ENCODE peak calls at places on chromosome 19, in six cellular contexts. One of them, this sample, is unnamed.

GRCh38 chr19:1523412-1524205 is at the start of gene PLK5:
- DNase-seq in stomach: no peak
- DNase-seq in cardiac muscle cell: peak
- DNase-seq in body of pancreas: no peak
- DNase-seq in MM.1S: no peak
- DNase-seq in uterus: no peak
- DNase-seq in this sample: no peak

GRCh38 chr19:1590641-1591397 is 1.8 kb downstream of the MBD3 start:
- DNase-seq in stomach: no peak
- DNase-seq in cardiac muscle cell: peak
- DNase-seq in body of pancreas: no peak
- DNase-seq in MM.1S: peak
- DNase-seq in uterus: no peak
- DNase-seq in this sample: no peak

GRCh38 chr19:49951806-49952474 is 9.0 kb downstream of the SIGLEC11 start:
- DNase-seq in stomach: no peak
- DNase-seq in cardiac muscle cell: no peak
- DNase-seq in body of pancreas: no peak
- DNase-seq in MM.1S: no peak
- DNase-seq in uterus: no peak
- DNase-seq in this sample: no peak

GRCh38 chr19:31418692-31419430 is 69.6 kb upstream of the TSHZ3 start:
- DNase-seq in stomach: no peak
- DNase-seq in cardiac muscle cell: no peak
- DNase-seq in body of pancreas: no peak
- DNase-seq in MM.1S: no peak
- DNase-seq in uterus: no peak
- DNase-seq in this sample: no peak

GRCh38 chr19:8577247-8577646 is at the start of gene MYO1F:
- DNase-seq in stomach: peak
- DNase-seq in cardiac muscle cell: no peak
- DNase-seq in body of pancreas: no peak
- DNase-seq in MM.1S: no peak
- DNase-seq in uterus: no peak
- DNase-seq in this sample: no peak

GRCh38 chr19:35088514-35088913 is 27.1 kb upstream of the FXYD3 start:
- DNase-seq in stomach: no peak
- DNase-seq in cardiac muscle cell: no peak
- DNase-seq in body of pancreas: no peak
- DNase-seq in MM.1S: no peak
- DNase-seq in uterus: no peak
- DNase-seq in this sample: no peak

GRCh38 chr19:1217366-1217765 is 11.8 kb downstream of the STK11 start:
- DNase-seq in stomach: no peak
- DNase-seq in cardiac muscle cell: no peak
- DNase-seq in body of pancreas: no peak
- DNase-seq in MM.1S: no peak
- DNase-seq in uterus: no peak
- DNase-seq in this sample: no peak

GRCh38 chr19:34347561-34348165 is 17.3 kb upstream of the GPI start:
- DNase-seq in stomach: no peak
- DNase-seq in cardiac muscle cell: no peak
- DNase-seq in body of pancreas: no peak
- DNase-seq in MM.1S: no peak
- DNase-seq in uterus: no peak
- DNase-seq in this sample: no peak

GRCh38 chr19:4584670-4585460 is 25.4 kb upstream of the SEMA6B start:
- DNase-seq in stomach: no peak
- DNase-seq in cardiac muscle cell: no peak
- DNase-seq in body of pancreas: no peak
- DNase-seq in MM.1S: no peak
- DNase-seq in uterus: no peak
- DNase-seq in this sample: no peak

GRCh38 chr19:34766386-34766785 is 6.6 kb downstream of the ZNF599 start:
- DNase-seq in stomach: no peak
- DNase-seq in cardiac muscle cell: no peak
- DNase-seq in body of pancreas: no peak
- DNase-seq in MM.1S: no peak
- DNase-seq in uterus: no peak
- DNase-seq in this sample: no peak

GRCh38 chr19:2049741-2050348 is 1.2 kb downstream of the MKNK2 start:
- DNase-seq in stomach: peak
- DNase-seq in cardiac muscle cell: peak
- DNase-seq in body of pancreas: peak
- DNase-seq in MM.1S: peak
- DNase-seq in uterus: peak
- DNase-seq in this sample: peak

GRCh38 chr19:31648347-31648746 is 299.1 kb upstream of the TSHZ3 start:
- DNase-seq in stomach: no peak
- DNase-seq in cardiac muscle cell: peak
- DNase-seq in body of pancreas: no peak
- DNase-seq in MM.1S: peak
- DNase-seq in uterus: no peak
- DNase-seq in this sample: no peak

GRCh38 chr19:22708983-22709382 is 74.9 kb downstream of the ZNF492 start:
- DNase-seq in stomach: no peak
- DNase-seq in cardiac muscle cell: no peak
- DNase-seq in body of pancreas: no peak
- DNase-seq in MM.1S: no peak
- DNase-seq in uterus: no peak
- DNase-seq in this sample: no peak

GRCh38 chr19:56105090-56105701 is 15.9 kb downstream of the ZNF787 start:
- DNase-seq in stomach: peak
- DNase-seq in cardiac muscle cell: peak
- DNase-seq in body of pancreas: peak
- DNase-seq in MM.1S: no peak
- DNase-seq in uterus: peak
- DNase-seq in this sample: peak

GRCh38 chr19:50896591-50897190 is 14.5 kb downstream of the KLK4 start:
- DNase-seq in stomach: no peak
- DNase-seq in cardiac muscle cell: no peak
- DNase-seq in body of pancreas: no peak
- DNase-seq in MM.1S: no peak
- DNase-seq in uterus: no peak
- DNase-seq in this sample: peak

GRCh38 chr19:29098863-29099481 is 114.0 kb downstream of the UQCRFS1 start:
- DNase-seq in stomach: peak
- DNase-seq in cardiac muscle cell: no peak
- DNase-seq in body of pancreas: no peak
- DNase-seq in MM.1S: no peak
- DNase-seq in uterus: peak
- DNase-seq in this sample: no peak

GRCh38 chr19:7515471-7516226 is at the start of gene ZNF358:
- DNase-seq in stomach: peak
- DNase-seq in cardiac muscle cell: peak
- DNase-seq in body of pancreas: peak
- DNase-seq in MM.1S: peak
- DNase-seq in uterus: peak
- DNase-seq in this sample: peak

GRCh38 chr19:13881231-13881691 is 4.3 kb downstream of the NANOS3 start:
- DNase-seq in stomach: no peak
- DNase-seq in cardiac muscle cell: peak
- DNase-seq in body of pancreas: no peak
- DNase-seq in MM.1S: peak
- DNase-seq in uterus: no peak
- DNase-seq in this sample: no peak

GRCh38 chr19:14015454-14016035 is 9.4 kb upstream of the RFX1 start:
- DNase-seq in stomach: no peak
- DNase-seq in cardiac muscle cell: no peak
- DNase-seq in body of pancreas: no peak
- DNase-seq in MM.1S: peak
- DNase-seq in uterus: no peak
- DNase-seq in this sample: no peak

GRCh38 chr19:38730470-38730730 is 13.9 kb downstream of the CAPN12 start:
- DNase-seq in stomach: no peak
- DNase-seq in cardiac muscle cell: no peak
- DNase-seq in body of pancreas: no peak
- DNase-seq in MM.1S: no peak
- DNase-seq in uterus: no peak
- DNase-seq in this sample: peak

GRCh38 chr19:38727868-38728660 is 16.2 kb downstream of the CAPN12 start:
- DNase-seq in stomach: no peak
- DNase-seq in cardiac muscle cell: no peak
- DNase-seq in body of pancreas: no peak
- DNase-seq in MM.1S: no peak
- DNase-seq in uterus: peak
- DNase-seq in this sample: peak

GRCh38 chr19:38728752-38729541 is 15.3 kb downstream of the CAPN12 start:
- DNase-seq in stomach: no peak
- DNase-seq in cardiac muscle cell: no peak
- DNase-seq in body of pancreas: no peak
- DNase-seq in MM.1S: no peak
- DNase-seq in uterus: peak
- DNase-seq in this sample: peak

GRCh38 chr19:38730731-38731589 is 13.3 kb downstream of the CAPN12 start:
- DNase-seq in stomach: no peak
- DNase-seq in cardiac muscle cell: no peak
- DNase-seq in body of pancreas: no peak
- DNase-seq in MM.1S: no peak
- DNase-seq in uterus: peak
- DNase-seq in this sample: peak

GRCh38 chr19:38729653-38730469 is 14.4 kb downstream of the CAPN12 start:
- DNase-seq in stomach: peak
- DNase-seq in cardiac muscle cell: peak
- DNase-seq in body of pancreas: peak
- DNase-seq in MM.1S: peak
- DNase-seq in uterus: peak
- DNase-seq in this sample: peak
- H3K27ac ChIP-seq in stomach: peak
- H3K27ac ChIP-seq in cardiac muscle cell: peak
- H3K27ac ChIP-seq in body of pancreas: no peak
- H3K27ac ChIP-seq in MM.1S: no peak
- H3K27ac ChIP-seq in uterus: peak
- H3K27ac ChIP-seq in this sample: peak

GRCh38 chr19:40797963-40798222 is 1.1 kb upstream of the EGLN2 start:
- DNase-seq in stomach: no peak
- DNase-seq in cardiac muscle cell: no peak
- DNase-seq in body of pancreas: no peak
- DNase-seq in MM.1S: no peak
- DNase-seq in uterus: no peak
- DNase-seq in this sample: no peak
- H3K27ac ChIP-seq in stomach: peak
- H3K27ac ChIP-seq in cardiac muscle cell: peak
- H3K27ac ChIP-seq in body of pancreas: peak
- H3K27ac ChIP-seq in MM.1S: peak
- H3K27ac ChIP-seq in uterus: peak
- H3K27ac ChIP-seq in this sample: peak

GRCh38 chr19:16052353-16052752 is 23.9 kb upstream of the TPM4 start:
- DNase-seq in stomach: no peak
- DNase-seq in cardiac muscle cell: no peak
- DNase-seq in body of pancreas: no peak
- DNase-seq in MM.1S: no peak
- DNase-seq in uterus: no peak
- DNase-seq in this sample: no peak

GRCh38 chr19:16051254-16052025 is 24.9 kb upstream of the TPM4 start:
- DNase-seq in stomach: no peak
- DNase-seq in cardiac muscle cell: no peak
- DNase-seq in body of pancreas: no peak
- DNase-seq in MM.1S: peak
- DNase-seq in uterus: no peak
- DNase-seq in this sample: no peak

GRCh38 chr19:16060294-16060693 is 16.0 kb upstream of the TPM4 start:
- DNase-seq in stomach: no peak
- DNase-seq in cardiac muscle cell: no peak
- DNase-seq in body of pancreas: no peak
- DNase-seq in MM.1S: no peak
- DNase-seq in uterus: no peak
- DNase-seq in this sample: no peak

GRCh38 chr19:16061943-16062342 is 14.4 kb upstream of the TPM4 start:
- DNase-seq in stomach: no peak
- DNase-seq in cardiac muscle cell: no peak
- DNase-seq in body of pancreas: no peak
- DNase-seq in MM.1S: no peak
- DNase-seq in uterus: no peak
- DNase-seq in this sample: no peak

DNA sequence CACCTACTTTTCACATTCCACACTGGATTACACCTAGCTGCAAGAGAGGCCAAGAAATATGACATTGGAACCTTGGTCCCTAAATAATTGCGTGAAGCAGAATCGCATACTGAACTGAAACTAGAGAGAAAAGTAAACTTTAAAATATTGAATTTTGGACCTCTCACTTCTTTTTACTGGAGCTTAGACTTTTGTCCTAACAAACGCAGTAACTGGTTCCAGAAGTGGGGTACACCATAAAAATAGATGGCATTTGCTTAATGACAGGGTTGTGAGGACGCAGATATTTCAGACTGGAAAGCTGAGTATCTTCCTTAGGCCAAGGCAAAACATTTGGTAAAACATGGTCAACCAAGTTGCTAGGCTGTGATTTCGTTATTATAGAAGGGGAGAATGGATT is 19.2 kb upstream of the TPM4 start:
- DNase-seq in stomach: no peak
- DNase-seq in cardiac muscle cell: no peak
- DNase-seq in body of pancreas: no peak
- DNase-seq in MM.1S: no peak
- DNase-seq in uterus: no peak
- DNase-seq in this sample: no peak
- H3K27ac ChIP-seq in stomach: no peak
- H3K27ac ChIP-seq in cardiac muscle cell: no peak
- H3K27ac ChIP-seq in body of pancreas: no peak
- H3K27ac ChIP-seq in MM.1S: no peak
- H3K27ac ChIP-seq in uterus: no peak
- H3K27ac ChIP-seq in this sample: no peak

GRCh38 chr19:46737275-46737654 is 8.6 kb upstream of the FKRP start:
- DNase-seq in stomach: no peak
- DNase-seq in cardiac muscle cell: no peak
- DNase-seq in body of pancreas: no peak
- DNase-seq in MM.1S: no peak
- DNase-seq in uterus: no peak
- DNase-seq in this sample: no peak
- H3K27ac ChIP-seq in stomach: peak
- H3K27ac ChIP-seq in cardiac muscle cell: no peak
- H3K27ac ChIP-seq in body of pancreas: no peak
- H3K27ac ChIP-seq in MM.1S: no peak
- H3K27ac ChIP-seq in uterus: peak
- H3K27ac ChIP-seq in this sample: no peak

GRCh38 chr19:48812094-48812929 is 1.5 kb upstream of the BCAT2 start:
- DNase-seq in stomach: peak
- DNase-seq in cardiac muscle cell: peak
- DNase-seq in body of pancreas: peak
- DNase-seq in MM.1S: peak
- DNase-seq in uterus: peak
- DNase-seq in this sample: peak
- H3K27ac ChIP-seq in stomach: peak
- H3K27ac ChIP-seq in cardiac muscle cell: peak
- H3K27ac ChIP-seq in body of pancreas: peak
- H3K27ac ChIP-seq in MM.1S: peak
- H3K27ac ChIP-seq in uterus: peak
- H3K27ac ChIP-seq in this sample: peak

GRCh38 chr19:12289790-12290065 is 5.0 kb downstream of the ZNF44 start:
- DNase-seq in stomach: no peak
- DNase-seq in cardiac muscle cell: no peak
- DNase-seq in body of pancreas: no peak
- DNase-seq in MM.1S: no peak
- DNase-seq in uterus: no peak
- DNase-seq in this sample: no peak
- H3K27ac ChIP-seq in stomach: peak
- H3K27ac ChIP-seq in cardiac muscle cell: no peak
- H3K27ac ChIP-seq in body of pancreas: no peak
- H3K27ac ChIP-seq in MM.1S: no peak
- H3K27ac ChIP-seq in uterus: peak
- H3K27ac ChIP-seq in this sample: no peak